ENCODE peak calls at places on chromosomes 7 and 10, in ten cellular contexts. I, R, P, Y, J, S, H, G, A and W are unnamed samples.

GRCh38 chr7:87507446-87507845 is 32.0 kb upstream of the ABCB4 start:
- DNase-seq in A (peak; percentile 24), I (peak; percentile 47), Y (no peak), G (no peak), P (no peak), S (peak; percentile 3), R (no peak), J (no peak), H (no peak), W (no peak)

GRCh38 chr10:10777279-10777678 is 240.4 kb upstream of the CELF2 start:
- DNase-seq in S (no peak), P (no peak), A (no peak), R (no peak), G (no peak), Y (no peak), J (no peak), H (no peak), I (no peak), W (no peak)

GRCh38 chr7:133688483-133689239 is 435.8 kb downstream of the EXOC4 start:
- DNase-seq in R (no peak), I (no peak), J (no peak), A (no peak), P (no peak), Y (no peak), H (no peak), G (no peak), S (no peak), W (no peak)

GRCh38 chr10:11440250-11441150 is 170.9 kb downstream of the USP6NL start:
- DNase-seq in R (no peak), P (no peak), H (no peak), J (no peak), S (no peak), I (no peak), G (no peak), A (no peak), Y (no peak), W (no peak)

GRCh38 chr7:42247301-42247700 is 10.3 kb upstream of the GLI3 start:
- DNase-seq in R (no peak), S (no peak), G (no peak), A (no peak), J (no peak), I (no peak), H (no peak), Y (no peak), P (no peak), W (no peak)

GRCh38 chr7:44403775-44404174 is 78.4 kb upstream of the CAMK2B start:
- DNase-seq in J (no peak), R (no peak), G (no peak), A (no peak), I (no peak), Y (no peak), H (no peak), S (no peak), P (no peak), W (no peak)

GRCh38 chr7:90334193-90334843 is 12.2 kb upstream of the GTPBP10 start:
- DNase-seq in A (no peak), G (no peak), I (no peak), P (no peak), H (no peak), S (no peak), J (no peak), Y (no peak), R (no peak), W (no peak)

GRCh38 chr7:124398937-124399552 is 366.2 kb upstream of the TMEM229A start:
- DNase-seq in Y (no peak), J (no peak), R (no peak), S (no peak), P (no peak), H (no peak), I (no peak), G (no peak), A (no peak), W (no peak)

GRCh38 chr7:8436965-8437364 is 3.6 kb downstream of the NXPH1 start:
- DNase-seq in S (peak; percentile 40), Y (peak; percentile 42), I (peak; percentile 85), J (no peak), G (no peak), R (peak; percentile 64), A (peak; percentile 67), P (peak; percentile 39), H (no peak), W (no peak)
- TF ChIP-seq CTCF in S (peak; percentile 53), Y (peak; percentile 82), I (peak; percentile 95), J (peak; percentile 15), G (no peak), R (peak; percentile 66), A (peak; percentile 59), P (peak; percentile 37), H (peak; percentile 41), W (peak; percentile 39)

GRCh38 chr10:78007172-78007571 is 22.1 kb downstream of the POLR3A start:
- DNase-seq in J (no peak), H (no peak), I (no peak), G (no peak), R (no peak), Y (no peak), P (no peak), A (no peak), S (no peak), W (no peak)

GRCh38 chr10:78009662-78010061 is 19.7 kb downstream of the POLR3A start:
- DNase-seq in R (no peak), Y (no peak), G (no peak), A (no peak), S (no peak), P (no peak), I (no peak), H (no peak), J (no peak), W (no peak)

GRCh38 chr10:78013564-78013963 is 15.8 kb downstream of the POLR3A start:
- DNase-seq in Y (no peak), P (no peak), J (no peak), H (no peak), G (no peak), S (no peak), I (no peak), R (no peak), A (no peak), W (no peak)

GRCh38 chr10:78011065-78011464 is 18.2 kb downstream of the POLR3A start:
- DNase-seq in R (no peak), G (no peak), S (no peak), I (no peak), H (no peak), P (no peak), A (no peak), J (no peak), Y (no peak), W (no peak)

DNA sequence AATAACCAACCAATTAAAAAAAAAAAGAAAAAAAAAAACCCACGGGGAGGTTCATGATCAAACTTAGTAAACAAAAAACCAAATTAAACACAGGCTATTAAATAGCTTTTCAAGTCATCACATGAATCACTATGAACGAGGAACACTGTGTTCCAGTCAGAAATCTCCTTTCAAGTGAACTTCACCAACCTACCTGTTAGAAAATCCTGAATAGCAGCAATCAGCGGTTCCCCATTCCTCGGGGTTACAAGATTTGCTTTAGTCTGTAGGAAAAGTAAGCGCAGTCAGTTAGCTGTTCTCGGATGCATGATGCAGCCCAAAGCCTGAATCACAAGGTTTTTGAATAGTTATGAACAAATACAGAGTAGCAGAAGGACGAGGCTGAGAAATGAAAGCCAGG is 19.0 kb downstream of the POLR3A start:
- DNase-seq in Y (no peak), S (no peak), P (no peak), I (no peak), G (no peak), A (no peak), H (no peak), J (no peak), R (no peak), W (no peak)
- H3K27ac ChIP-seq in Y (no peak overlapping the region), S (no peak overlapping the region), P (no peak overlapping the region), I (no peak overlapping the region), G (no peak overlapping the region), A (no peak overlapping the region), H (no peak overlapping the region), J (no peak overlapping the region), R (no peak overlapping the region), W (no peak overlapping the region)

GRCh38 chr10:92813979-92814378 is 34.3 kb upstream of the EXOC6 start:
- DNase-seq in G (no peak), J (no peak), R (no peak), Y (no peak), H (no peak), A (no peak), P (no peak), I (no peak), S (no peak), W (no peak)

GRCh38 chr10:92814790-92815189 is 33.5 kb upstream of the EXOC6 start:
- DNase-seq in J (no peak), P (no peak), G (no peak), S (no peak), Y (no peak), R (no peak), H (no peak), I (no peak), A (no peak), W (no peak)

GRCh38 chr10:92810934-92811532 is 37.3 kb upstream of the EXOC6 start:
- DNase-seq in I (no peak), R (no peak), Y (no peak), S (no peak), A (no peak), G (no peak), J (no peak), H (no peak), P (no peak), W (no peak)

GRCh38 chr10:92811986-92812385 is 36.3 kb upstream of the EXOC6 start:
- DNase-seq in G (no peak), J (no peak), Y (no peak), I (no peak), R (no peak), H (no peak), P (no peak), A (no peak), S (no peak), W (no peak)

GRCh38 chr10:92816106-92816505 is 32.2 kb upstream of the EXOC6 start:
- DNase-seq in I (no peak), P (no peak), H (no peak), Y (no peak), R (no peak), A (no peak), G (no peak), S (no peak), J (no peak), W (no peak)
- TF ChIP-seq CTCF in I (no peak), P (no peak), H (no peak), Y (no peak), R (no peak), A (peak; percentile 8), G (no peak), S (no peak), J (no peak), W (no peak)

GRCh38 chr10:71471031-71471430 is 74.3 kb downstream of the CDH23 start:
- DNase-seq in A (no peak), H (no peak), R (no peak), I (no peak), G (peak; percentile 6), P (no peak), Y (no peak), J (no peak), S (no peak), W (no peak)

GRCh38 chr10:71466330-71466729 is 69.6 kb downstream of the CDH23 start:
- DNase-seq in A (no peak), G (no peak), R (no peak), H (no peak), S (no peak), P (no peak), J (no peak), I (no peak), Y (no peak), W (no peak)

GRCh38 chr10:71467161-71467560 is 70.4 kb downstream of the CDH23 start:
- DNase-seq in H (no peak), G (no peak), A (no peak), R (no peak), Y (no peak), S (no peak), J (no peak), P (no peak), I (no peak), W (no peak)

GRCh38 chr10:71467569-71468362 is 71.0 kb downstream of the CDH23 start:
- DNase-seq in J (no peak), I (no peak), H (no peak), S (no peak), G (no peak), A (no peak), Y (no peak), R (no peak), P (no peak), W (no peak)

GRCh38 chr10:71468363-71469094 is 71.8 kb downstream of the CDH23 start:
- DNase-seq in A (peak; percentile 32), J (no peak), R (no peak), H (no peak), S (no peak), Y (no peak), G (no peak), P (peak; percentile 29), I (no peak), W (no peak)
- H3K27ac ChIP-seq in A (no peak overlapping the region), J (no peak overlapping the region), R (no peak overlapping the region), H (no peak overlapping the region), S (no peak overlapping the region), Y (no peak overlapping the region), G (no peak overlapping the region), P (no peak overlapping the region), I (no peak overlapping the region), W (no peak overlapping the region)